ENCODE peak calls at places on chromosomes 11 and 22, in ten cellular contexts. U is non-pigmented ciliary epithelial cell; V is naive thymus-derived CD4-positive, alpha-beta T cell; S is T-cell; P is neural progenitor cell; Y is activated naive CD4-positive, alpha-beta T cell treated with anti-CD3 and anti-CD28 coated beads for 36 hours; B is activated CD8-positive, alpha-beta memory T cell treated with anti-CD3 and anti-CD28 coated beads for 48 hours; G is activated CD4-positive, alpha-beta T cell treated with anti-CD3 and anti-CD28 coated beads for 24 hours; H is GM12865; Z is endodermal cell. L is an unnamed sample.

GRCh38 chr22:17753401-17753989 is 20.8 kb downstream of the BID start:
- DNase-seq in U (no peak), V (no peak), S (no peak), P (no peak), Y (no peak), B (no peak), G (no peak), H (no peak), Z (no peak), L (no peak)

GRCh38 chr11:10502770-10503169 is 38.2 kb downstream of the RNF141 start:
- DNase-seq in U (no peak), V (no peak), S (no peak), P (no peak), Y (no peak), B (no peak), G (no peak), H (no peak), Z (no peak), L (no peak)

GRCh38 chr11:75858613-75859012 is 43.6 kb downstream of the UVRAG start:
- DNase-seq in U (no peak), V (no peak), S (no peak), P (no peak), Y (no peak), B (no peak), G (no peak), H (no peak), Z (no peak), L (peak; percentile 74)

GRCh38 chr11:6481924-6482275 is 599 bp downstream of the TIMM10B start:
- DNase-seq in U (no peak), V (no peak), S (no peak), P (no peak), Y (no peak), B (no peak), G (no peak), H (no peak), Z (peak; percentile 57), L (no peak)

GRCh38 chr11:2305140-2305861 is 3.5 kb downstream of the TSPAN32 start:
- DNase-seq in U (no peak), V (peak; percentile 70), S (peak; percentile 75), P (peak; percentile 89), Y (peak; percentile 91), B (peak; percentile 66), G (peak; percentile 88), H (peak; percentile 73), Z (peak; percentile 97), L (peak; percentile 76)

GRCh38 chr11:8167796-8168195 is 1.0 kb downstream of the RIC3 start:
- DNase-seq in U (no peak), V (no peak), S (no peak), P (peak; percentile 46), Y (no peak), B (no peak), G (no peak), H (no peak), Z (no peak), L (peak; percentile 9)

GRCh38 chr22:27207907-27208306 is 550.5 kb downstream of the MIAT start:
- DNase-seq in U (no peak), V (no peak), S (no peak), P (no peak), Y (no peak), B (no peak), G (no peak), H (no peak), Z (no peak), L (peak; percentile 41)

GRCh38 chr22:45542001-45542520 is 39.4 kb downstream of the FBLN1 start:
- DNase-seq in U (no peak), V (no peak), S (no peak), P (no peak), Y (no peak), B (no peak), G (no peak), H (no peak), Z (no peak), L (no peak)

GRCh38 chr11:64802370-64803162 is 448 bp downstream of the MAP4K2 start:
- DNase-seq in U (no peak), V (no peak), S (peak; percentile 9), P (no peak), Y (peak; percentile 71), B (no peak), G (no peak), H (peak; percentile 65), Z (no peak), L (no peak)

GRCh38 chr11:6663794-6664478 is 8.3 kb upstream of the DCHS1 start:
- DNase-seq in U (no peak), V (no peak), S (no peak), P (no peak), Y (no peak), B (no peak), G (no peak), H (no peak), Z (no peak), L (peak; percentile 15)

GRCh38 chr11:96715208-96715607 is 325.4 kb downstream of the JRKL start:
- DNase-seq in U (no peak), V (no peak), S (no peak), P (no peak), Y (no peak), B (no peak), G (no peak), H (no peak), Z (no peak), L (no peak)

GRCh38 chr11:10669258-10670033 is 24.1 kb downstream of the IRAG1 start:
- DNase-seq in U (no peak), V (no peak), S (no peak), P (no peak), Y (no peak), B (no peak), G (no peak), H (no peak), Z (no peak), L (peak; percentile 95)

GRCh38 chr22:43411040-43411919 is 534 bp upstream of the MPPED1 start:
- DNase-seq in U (no peak), V (no peak), S (no peak), P (peak; percentile 44), Y (no peak), B (no peak), G (no peak), H (no peak), Z (no peak), L (no peak)

GRCh38 chr11:116535120-116535519 is 237.7 kb downstream of the BUD13 start:
- DNase-seq in U (no peak), V (no peak), S (no peak), P (no peak), Y (no peak), B (no peak), G (no peak), H (no peak), Z (peak; percentile 27), L (no peak)

GRCh38 chr22:45645526-45646414 is 25.9 kb upstream of the ATXN10 start:
- DNase-seq in U (no peak), V (peak; percentile 68), S (peak; percentile 44), P (peak; percentile 86), Y (peak; percentile 79), B (peak; percentile 63), G (peak; percentile 74), H (peak; percentile 76), Z (peak; percentile 94), L (peak; percentile 63)

GRCh38 chr22:31079095-31079642 is 1.9 kb upstream of the SMTN start:
- DNase-seq in U (no peak), V (no peak), S (no peak), P (no peak), Y (no peak), B (no peak), G (no peak), H (no peak), Z (peak; percentile 87), L (no peak)

GRCh38 chr11:61369372-61370348 is 7.5 kb downstream of the TMEM138 start:
- DNase-seq in U (peak; percentile 79), V (no peak), S (no peak), P (no peak), Y (no peak), B (no peak), G (no peak), H (peak; percentile 74), Z (no peak), L (no peak)

GRCh38 chr11:24239016-24239720 is 257.7 kb upstream of the LUZP2 start:
- DNase-seq in U (peak; percentile 61), V (no peak), S (no peak), P (no peak), Y (no peak), B (no peak), G (no peak), H (no peak), Z (no peak), L (peak; percentile 75)

GRCh38 chr11:128481135-128481534 is 106.2 kb downstream of the ETS1 start:
- DNase-seq in U (no peak), V (no peak), S (no peak), P (no peak), Y (no peak), B (no peak), G (no peak), H (no peak), Z (no peak), L (peak; percentile 91)

GRCh38 chr11:76392889-76393288 is 11.8 kb downstream of the GVQW3 start:
- DNase-seq in U (no peak), V (no peak), S (no peak), P (no peak), Y (no peak), B (no peak), G (no peak), H (no peak), Z (no peak), L (no peak)

GRCh38 chr11:65041206-65042035 is at the start of gene SAC3D1:
- DNase-seq in U (no peak), V (no peak), S (no peak), P (peak; percentile 87), Y (peak; percentile 65), B (no peak), G (no peak), H (no peak), Z (peak; percentile 89), L (no peak)

GRCh38 chr11:125464266-125464662 is 31.8 kb downstream of the FEZ1 start:
- DNase-seq in U (no peak), V (no peak), S (no peak), P (no peak), Y (no peak), B (no peak), G (no peak), H (no peak), Z (no peak), L (peak; percentile 32)

L was measured in EH.